ENCODE peak calls at places on chromosome 14, in four cellular contexts. K is IMR-90, T is fibroblast of lung, C is H9. I is an unnamed sample.

GRCh38 chr14:59582161-59582560 is 5.5 kb upstream of the CCDC175 start:
- DNase-seq in K (no peak), T (peak; percentile 8), C (no peak), I (peak; percentile 29)

GRCh38 chr14:83707056-83707455 is 1822.9 kb upstream of the FLRT2 start:
- DNase-seq in K (peak; percentile 45), T (no peak), C (no peak), I (no peak)

GRCh38 chr14:106605548-106606448 is 1079.4 kb downstream of the TMEM121 start:
- DNase-seq in K (no peak), T (no peak), C (no peak), I (no peak)

GRCh38 chr14:95256011-95256775 is 63.5 kb downstream of the CLMN start:
- DNase-seq in K (no peak), T (no peak), C (no peak), I (no peak)

GRCh38 chr14:92122351-92122677 is 545 bp downstream of the CPSF2 start:
- DNase-seq in K (peak; percentile 20), T (peak; percentile 33), C (no peak), I (peak; percentile 37)

GRCh38 chr14:100708349-100709217 is 18.1 kb upstream of the DLK1 start:
- DNase-seq in K (peak; percentile 22), T (no peak), C (peak; percentile 94), I (no peak)

GRCh38 chr14:68884031-68885030 is 91.5 kb upstream of the ZFP36L1 start:
- DNase-seq in K (peak; percentile 96), T (peak; percentile 95), C (no peak), I (peak; percentile 99)

GRCh38 chr14:70009961-70010360 is 130.7 kb downstream of the SMOC1 start:
- DNase-seq in K (no peak), T (no peak), C (no peak), I (no peak)

GRCh38 chr14:20454359-20454644 is 310 bp downstream of the OSGEP start:
- DNase-seq in K (peak; percentile 82), T (peak; percentile 89), C (no peak), I (peak; percentile 76)

GRCh38 chr14:80615831-80616230 is 325.7 kb downstream of the CEP128 start:
- DNase-seq in K (no peak), T (no peak), C (no peak), I (no peak)

GRCh38 chr14:92539875-92540274 is 26.3 kb downstream of the RIN3 start:
- DNase-seq in K (peak; percentile 56), T (no peak), C (no peak), I (no peak)

GRCh38 chr14:67697006-67697405 is 1.4 kb upstream of the RDH11 start:
- DNase-seq in K (no peak), T (no peak), C (no peak), I (no peak)

GRCh38 chr14:104694991-104695659 is 5.7 kb downstream of the INF2 start:
- DNase-seq in K (no peak), T (peak; percentile 56), C (no peak), I (no peak)

GRCh38 chr14:60487211-60487610 is 1.3 kb upstream of the C14orf39 start:
- DNase-seq in K (no peak), T (no peak), C (no peak), I (no peak)

GRCh38 chr14:54935958-54936357 is 33.3 kb upstream of the GCH1 start:
- DNase-seq in K (peak; percentile 38), T (peak; percentile 44), C (no peak), I (no peak)
- TF ChIP-seq CTCF in K (no peak), T (no peak), C (no peak), I (no peak)

GRCh38 chr14:93752980-93753561 is 35.2 kb downstream of the PRIMA1 start:
- DNase-seq in K (no peak), T (no peak), C (no peak), I (peak; percentile 26)
- H3K27ac ChIP-seq in K (no peak overlapping the region), T (no peak overlapping the region), C (no peak overlapping the region), I (no peak overlapping the region)

DNA sequence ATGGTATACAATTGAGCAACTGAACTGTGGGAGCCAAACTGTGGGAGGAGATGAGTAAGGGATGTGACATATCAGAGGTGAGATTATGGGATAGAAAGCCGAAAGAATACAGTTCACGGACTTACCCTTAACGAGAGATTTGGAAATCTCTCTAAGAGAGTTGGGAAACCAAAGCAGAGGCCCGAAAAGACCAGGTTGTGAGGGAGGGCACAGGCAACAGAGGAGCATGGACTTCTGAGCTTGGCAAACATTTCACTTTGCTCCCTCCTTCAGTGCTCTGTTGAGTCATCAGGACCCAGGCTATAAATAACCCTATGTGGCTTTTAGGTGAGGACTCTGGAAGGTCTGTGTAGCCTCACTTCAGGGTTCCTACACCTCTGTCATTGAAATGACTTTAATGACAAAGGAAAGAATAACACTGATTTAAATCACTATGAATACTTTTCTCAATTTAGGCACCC is 120.6 kb downstream of the TGFB3 start:
- DNase-seq in K (peak; percentile 87), T (peak; percentile 74), C (peak; percentile 38), I (peak; percentile 3)
- H2AFZ ChIP-seq in K (peak overlapping the region; percentile 58), T (no peak overlapping the region), C (no peak overlapping the region), I (peak overlapping the region; percentile 42)

DNA sequence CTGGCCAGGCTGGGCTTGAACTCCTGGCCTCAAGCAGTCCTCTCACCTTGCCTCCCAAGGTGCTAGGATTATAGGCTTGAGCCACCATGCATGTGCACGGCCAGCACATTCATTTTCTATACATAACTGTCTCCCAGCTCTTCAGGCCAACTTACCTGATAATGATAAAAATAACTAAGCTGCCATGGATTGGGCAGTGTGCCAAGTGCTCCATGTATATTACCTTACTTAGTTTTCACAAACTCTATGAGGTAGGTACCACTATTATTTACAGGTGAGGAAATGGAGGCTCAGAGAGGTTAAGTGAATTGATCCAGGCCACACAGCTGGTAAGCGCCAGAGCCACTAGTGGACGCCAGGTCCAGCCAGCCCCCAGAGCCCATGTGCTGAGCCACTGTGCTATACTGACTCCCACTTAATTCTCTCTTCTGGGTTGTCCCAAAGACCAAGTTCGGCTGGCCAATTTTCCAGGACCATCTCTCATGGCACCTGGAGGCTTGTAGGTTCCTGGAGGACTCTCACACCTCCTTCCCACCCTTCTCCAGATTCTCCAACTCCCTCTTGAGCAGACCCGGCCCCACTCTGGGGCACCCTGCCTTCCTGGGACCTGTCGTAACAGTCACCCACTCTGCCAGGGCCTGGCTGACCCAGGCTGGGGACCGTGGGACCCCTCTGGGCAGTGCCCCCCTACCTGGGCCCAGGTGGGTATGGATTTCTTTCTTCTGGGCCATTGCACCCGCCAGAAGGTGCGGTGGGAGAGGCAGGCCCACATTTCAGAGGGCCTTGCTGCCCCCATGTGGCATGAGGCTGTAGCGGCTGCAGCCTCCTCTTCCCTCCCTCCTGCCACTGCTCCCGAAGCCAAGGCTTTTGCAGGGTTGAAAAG is 30.2 kb upstream of the CIPC start:
- DNase-seq in K (peak; percentile 57), T (peak; percentile 51), C (peak; percentile 85), I (peak; percentile 97)
- TF ChIP-seq CTCF in K (peak; percentile 91), T (peak; percentile 76), C (peak; percentile 94), I (peak; percentile 89)

DNA sequence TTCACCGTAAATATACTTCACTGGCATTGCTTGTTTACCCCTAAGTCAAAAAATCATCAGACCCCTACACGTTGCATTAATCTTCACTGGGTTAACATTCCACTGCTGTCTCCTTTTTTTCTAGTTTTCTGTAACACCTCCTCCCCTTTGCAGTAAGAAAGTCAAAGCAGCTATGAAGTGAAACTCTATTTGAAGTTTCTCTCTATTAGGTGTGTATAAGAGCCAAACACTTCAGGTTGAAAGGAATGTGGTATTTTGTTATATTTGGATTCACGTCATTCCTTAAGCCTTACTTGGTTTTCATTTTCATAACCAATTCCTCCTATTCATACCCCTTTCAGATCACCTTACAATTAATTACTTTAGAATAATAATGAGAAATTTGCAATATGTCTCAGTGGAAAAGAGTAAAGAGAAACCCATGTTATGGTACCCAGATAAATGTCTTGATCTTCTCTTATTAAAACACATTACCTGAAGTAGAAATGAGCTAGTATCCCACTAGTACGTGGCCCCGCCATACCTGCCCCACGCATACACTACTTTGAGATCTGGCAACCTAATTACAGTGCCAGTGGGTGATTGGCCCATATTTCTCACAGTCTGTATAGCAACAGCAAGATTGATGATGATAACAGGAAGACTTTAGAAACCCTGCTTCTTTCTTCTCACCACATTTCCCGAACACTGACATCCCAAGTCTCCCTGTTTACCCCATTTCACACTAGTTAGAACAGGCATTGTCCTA is 236.5 kb upstream of the RGS6 start:
- DNase-seq in K (no peak), T (peak; percentile 50), C (no peak), I (no peak)
- H3K27ac ChIP-seq in K (no peak overlapping the region), T (no peak overlapping the region), C (no peak overlapping the region), I (peak overlapping the region; percentile 27)

GRCh38 chr14:38616959-38617358 is 361.1 kb upstream of the CLEC14A start:
- DNase-seq in K (peak; percentile 7), T (no peak), C (no peak), I (no peak)
- H2AFZ ChIP-seq in K (peak overlapping the region; percentile 58), T (no peak overlapping the region), C (no peak overlapping the region), I (no peak overlapping the region)

GRCh38 chr14:85535916-85536834 is 6.2 kb downstream of the FLRT2 start:
- DNase-seq in K (peak; percentile 79), T (peak; percentile 59), C (no peak), I (peak; percentile 81)
- TF ChIP-seq CTCF in K (peak; percentile 60), T (peak; percentile 31), C (peak; percentile 49), I (peak; percentile 60)

GRCh38 chr14:88831285-88831684 is 6.8 kb downstream of the TTC8 start:
- DNase-seq in K (peak; percentile 81), T (peak; percentile 90), C (no peak), I (peak; percentile 75)

GRCh38 chr14:88825078-88825458 is 617 bp downstream of the TTC8 start:
- DNase-seq in K (peak; percentile 23), T (peak; percentile 45), C (no peak), I (peak; percentile 56)

GRCh38 chr14:88825503-88825902 is 1.1 kb downstream of the TTC8 start:
- DNase-seq in K (no peak), T (peak; percentile 22), C (no peak), I (no peak)

GRCh38 chr14:88829685-88830302 is 5.3 kb downstream of the TTC8 start:
- DNase-seq in K (no peak), T (no peak), C (no peak), I (peak; percentile 57)

GRCh38 chr14:88829188-88829587 is 4.7 kb downstream of the TTC8 start:
- DNase-seq in K (no peak), T (no peak), C (no peak), I (no peak)
- H3K27ac ChIP-seq in K (no peak overlapping the region), T (peak overlapping the region; percentile 18), C (no peak overlapping the region), I (no peak overlapping the region)

I was measured in osteoblast.